ENCODE peak calls at places on chromosomes 1 and 21, in nine cellular contexts. One of them, this sample, is unnamed.

GRCh38 chr21:15063821-15064575 is 802 bp downstream of the NRIP1 start:
- DNase-seq in stimulated activated CD4-positive, alpha-beta T cell treated with anti-CD3 and anti-CD28 coated beads, TNF-alpha, amount 100 ng/mL, for 48 hours: no peak
- DNase-seq in Daoy: peak
- DNase-seq in H54: peak
- DNase-seq in T follicular helper cell: no peak
- DNase-seq in A549: peak
- DNase-seq in stimulated activated CD8-positive, alpha-beta memory T cell treated with anti-CD3 and anti-CD28 coated beads, Interleukin-2, amount 100 ng/mL, for 48 hours: peak
- DNase-seq in iris pigment epithelial cell: peak
- DNase-seq in erythroblast: peak
- DNase-seq in this sample: peak

GRCh38 chr1:2594001-2594640 is 7.5 kb downstream of the PRXL2B start:
- DNase-seq in A549: no peak
- DNase-seq in H54: no peak
- DNase-seq in stimulated activated CD4-positive, alpha-beta T cell treated with anti-CD3 and anti-CD28 coated beads, TNF-alpha, amount 100 ng/mL, for 48 hours: no peak
- DNase-seq in T follicular helper cell: no peak
- DNase-seq in stimulated activated CD8-positive, alpha-beta memory T cell treated with anti-CD3 and anti-CD28 coated beads, Interleukin-2, amount 100 ng/mL, for 48 hours: no peak
- DNase-seq in erythroblast: no peak
- DNase-seq in iris pigment epithelial cell: peak
- DNase-seq in Daoy: peak
- DNase-seq in this sample: peak

GRCh38 chr1:1440941-1441888 is 5.7 kb downstream of the VWA1 start:
- DNase-seq in erythroblast: peak
- DNase-seq in H54: no peak
- DNase-seq in Daoy: peak
- DNase-seq in stimulated activated CD4-positive, alpha-beta T cell treated with anti-CD3 and anti-CD28 coated beads, TNF-alpha, amount 100 ng/mL, for 48 hours: no peak
- DNase-seq in iris pigment epithelial cell: no peak
- DNase-seq in A549: peak
- DNase-seq in T follicular helper cell: peak
- DNase-seq in stimulated activated CD8-positive, alpha-beta memory T cell treated with anti-CD3 and anti-CD28 coated beads, Interleukin-2, amount 100 ng/mL, for 48 hours: peak
- DNase-seq in this sample: no peak

GRCh38 chr21:10627316-10627863 is 106.0 kb downstream of the TPTE start:
- DNase-seq in erythroblast: no peak
- DNase-seq in stimulated activated CD8-positive, alpha-beta memory T cell treated with anti-CD3 and anti-CD28 coated beads, Interleukin-2, amount 100 ng/mL, for 48 hours: no peak
- DNase-seq in H54: no peak
- DNase-seq in T follicular helper cell: no peak
- DNase-seq in Daoy: no peak
- DNase-seq in iris pigment epithelial cell: no peak
- DNase-seq in A549: no peak
- DNase-seq in stimulated activated CD4-positive, alpha-beta T cell treated with anti-CD3 and anti-CD28 coated beads, TNF-alpha, amount 100 ng/mL, for 48 hours: no peak
- DNase-seq in this sample: peak

GRCh38 chr1:15958788-15959187 is 17.1 kb downstream of the ZBTB17 start:
- DNase-seq in erythroblast: no peak
- DNase-seq in H54: no peak
- DNase-seq in iris pigment epithelial cell: no peak
- DNase-seq in Daoy: no peak
- DNase-seq in stimulated activated CD4-positive, alpha-beta T cell treated with anti-CD3 and anti-CD28 coated beads, TNF-alpha, amount 100 ng/mL, for 48 hours: no peak
- DNase-seq in T follicular helper cell: no peak
- DNase-seq in stimulated activated CD8-positive, alpha-beta memory T cell treated with anti-CD3 and anti-CD28 coated beads, Interleukin-2, amount 100 ng/mL, for 48 hours: no peak
- DNase-seq in A549: no peak
- DNase-seq in this sample: no peak

GRCh38 chr1:209485167-209485566 is 98.3 kb upstream of the CAMK1G start:
- DNase-seq in A549: no peak
- DNase-seq in stimulated activated CD4-positive, alpha-beta T cell treated with anti-CD3 and anti-CD28 coated beads, TNF-alpha, amount 100 ng/mL, for 48 hours: no peak
- DNase-seq in Daoy: peak
- DNase-seq in iris pigment epithelial cell: peak
- DNase-seq in T follicular helper cell: no peak
- DNase-seq in stimulated activated CD8-positive, alpha-beta memory T cell treated with anti-CD3 and anti-CD28 coated beads, Interleukin-2, amount 100 ng/mL, for 48 hours: no peak
- DNase-seq in H54: peak
- DNase-seq in erythroblast: no peak
- DNase-seq in this sample: no peak

GRCh38 chr1:155504207-155504606 is 58.4 kb downstream of the ASH1L start:
- DNase-seq in stimulated activated CD4-positive, alpha-beta T cell treated with anti-CD3 and anti-CD28 coated beads, TNF-alpha, amount 100 ng/mL, for 48 hours: no peak
- DNase-seq in T follicular helper cell: no peak
- DNase-seq in stimulated activated CD8-positive, alpha-beta memory T cell treated with anti-CD3 and anti-CD28 coated beads, Interleukin-2, amount 100 ng/mL, for 48 hours: no peak
- DNase-seq in Daoy: no peak
- DNase-seq in A549: peak
- DNase-seq in iris pigment epithelial cell: peak
- DNase-seq in erythroblast: peak
- DNase-seq in H54: no peak
- DNase-seq in this sample: no peak

GRCh38 chr1:206557636-206558473 is 50.5 kb downstream of the RASSF5 start:
- DNase-seq in erythroblast: peak
- DNase-seq in T follicular helper cell: no peak
- DNase-seq in H54: no peak
- DNase-seq in stimulated activated CD4-positive, alpha-beta T cell treated with anti-CD3 and anti-CD28 coated beads, TNF-alpha, amount 100 ng/mL, for 48 hours: no peak
- DNase-seq in stimulated activated CD8-positive, alpha-beta memory T cell treated with anti-CD3 and anti-CD28 coated beads, Interleukin-2, amount 100 ng/mL, for 48 hours: no peak
- DNase-seq in Daoy: no peak
- DNase-seq in iris pigment epithelial cell: no peak
- DNase-seq in A549: no peak
- DNase-seq in this sample: no peak

GRCh38 chr21:45264919-45265515 is 22.7 kb downstream of the POFUT2 start:
- DNase-seq in stimulated activated CD8-positive, alpha-beta memory T cell treated with anti-CD3 and anti-CD28 coated beads, Interleukin-2, amount 100 ng/mL, for 48 hours: no peak
- DNase-seq in A549: no peak
- DNase-seq in iris pigment epithelial cell: no peak
- DNase-seq in T follicular helper cell: no peak
- DNase-seq in H54: no peak
- DNase-seq in Daoy: peak
- DNase-seq in stimulated activated CD4-positive, alpha-beta T cell treated with anti-CD3 and anti-CD28 coated beads, TNF-alpha, amount 100 ng/mL, for 48 hours: no peak
- DNase-seq in erythroblast: no peak
- DNase-seq in this sample: peak

GRCh38 chr1:20210736-20211405 is 24.6 kb upstream of the PLA2G2C start:
- DNase-seq in Daoy: no peak
- DNase-seq in stimulated activated CD4-positive, alpha-beta T cell treated with anti-CD3 and anti-CD28 coated beads, TNF-alpha, amount 100 ng/mL, for 48 hours: no peak
- DNase-seq in iris pigment epithelial cell: no peak
- DNase-seq in H54: no peak
- DNase-seq in stimulated activated CD8-positive, alpha-beta memory T cell treated with anti-CD3 and anti-CD28 coated beads, Interleukin-2, amount 100 ng/mL, for 48 hours: no peak
- DNase-seq in A549: no peak
- DNase-seq in T follicular helper cell: no peak
- DNase-seq in erythroblast: no peak
- DNase-seq in this sample: no peak

GRCh38 chr1:156444407-156445001 is 56.1 kb downstream of the MEF2D start:
- DNase-seq in T follicular helper cell: no peak
- DNase-seq in H54: no peak
- DNase-seq in Daoy: peak
- DNase-seq in A549: peak
- DNase-seq in stimulated activated CD8-positive, alpha-beta memory T cell treated with anti-CD3 and anti-CD28 coated beads, Interleukin-2, amount 100 ng/mL, for 48 hours: no peak
- DNase-seq in erythroblast: peak
- DNase-seq in stimulated activated CD4-positive, alpha-beta T cell treated with anti-CD3 and anti-CD28 coated beads, TNF-alpha, amount 100 ng/mL, for 48 hours: no peak
- DNase-seq in iris pigment epithelial cell: no peak
- DNase-seq in this sample: no peak

GRCh38 chr1:220884981-220885918 is 6.0 kb downstream of the HLX start:
- DNase-seq in H54: no peak
- DNase-seq in stimulated activated CD8-positive, alpha-beta memory T cell treated with anti-CD3 and anti-CD28 coated beads, Interleukin-2, amount 100 ng/mL, for 48 hours: no peak
- DNase-seq in stimulated activated CD4-positive, alpha-beta T cell treated with anti-CD3 and anti-CD28 coated beads, TNF-alpha, amount 100 ng/mL, for 48 hours: no peak
- DNase-seq in iris pigment epithelial cell: no peak
- DNase-seq in T follicular helper cell: no peak
- DNase-seq in Daoy: no peak
- DNase-seq in erythroblast: no peak
- DNase-seq in A549: no peak
- DNase-seq in this sample: no peak